ENCODE peak calls at places on chromosomes 3 and 15, in ten cellular contexts. X is stomach, M is uterus, U is lower leg skin, G is adrenal gland, Y is body of pancreas, T is A549, I is Peyer's patch, N is NB4, C is heart left ventricle. Q is an unnamed sample.

GRCh38 chr3:87207500-87207899 is 19.6 kb upstream of the CHMP2B start:
- DNase-seq in X (no peak), M (no peak), U (no peak), G (no peak), Y (no peak), T (peak), I (no peak), N (no peak), C (no peak), Q (no peak)

GRCh38 chr3:42118762-42119361 is 27.7 kb downstream of the TRAK1 start:
- DNase-seq in X (peak), M (no peak), U (no peak), G (no peak), Y (peak), T (peak), I (peak), N (peak), C (peak), Q (no peak)

GRCh38 chr15:42679285-42680141 is 57.4 kb downstream of the CDAN1 start:
- DNase-seq in X (no peak), M (no peak), U (no peak), G (no peak), Y (no peak), T (peak), I (no peak), N (no peak), C (no peak), Q (no peak)

GRCh38 chr15:78422571-78423340 is 15.3 kb upstream of the IREB2 start:
- DNase-seq in X (peak), M (peak), U (peak), G (peak), Y (peak), T (peak), I (peak), N (peak), C (peak), Q (peak)

GRCh38 chr3:120816728-120817127 is 74.2 kb downstream of the GTF2E1 start:
- DNase-seq in X (no peak), M (no peak), U (no peak), G (peak), Y (peak), T (no peak), I (no peak), N (no peak), C (no peak), Q (peak)

GRCh38 chr3:152104847-152105415 is 163.8 kb upstream of the MBNL1 start:
- DNase-seq in X (no peak), M (no peak), U (no peak), G (no peak), Y (no peak), T (no peak), I (no peak), N (peak), C (no peak), Q (no peak)

GRCh38 chr3:30550246-30550645 is 56.2 kb upstream of the TGFBR2 start:
- DNase-seq in X (no peak), M (no peak), U (no peak), G (no peak), Y (no peak), T (peak), I (no peak), N (no peak), C (no peak), Q (no peak)

GRCh38 chr15:69104050-69104750 is 56.2 kb upstream of the GLCE start:
- DNase-seq in X (no peak), M (no peak), U (no peak), G (no peak), Y (no peak), T (no peak), I (no peak), N (no peak), C (no peak), Q (no peak)

GRCh38 chr3:45741742-45742141 is 52.5 kb downstream of the SACM1L start:
- DNase-seq in X (no peak), M (no peak), U (no peak), G (no peak), Y (no peak), T (no peak), I (peak), N (no peak), C (no peak), Q (no peak)

GRCh38 chr3:127565711-127566110 is 24.8 kb downstream of the TPRA1 start:
- DNase-seq in X (no peak), M (no peak), U (no peak), G (no peak), Y (no peak), T (no peak), I (no peak), N (no peak), C (peak), Q (no peak)

DNA sequence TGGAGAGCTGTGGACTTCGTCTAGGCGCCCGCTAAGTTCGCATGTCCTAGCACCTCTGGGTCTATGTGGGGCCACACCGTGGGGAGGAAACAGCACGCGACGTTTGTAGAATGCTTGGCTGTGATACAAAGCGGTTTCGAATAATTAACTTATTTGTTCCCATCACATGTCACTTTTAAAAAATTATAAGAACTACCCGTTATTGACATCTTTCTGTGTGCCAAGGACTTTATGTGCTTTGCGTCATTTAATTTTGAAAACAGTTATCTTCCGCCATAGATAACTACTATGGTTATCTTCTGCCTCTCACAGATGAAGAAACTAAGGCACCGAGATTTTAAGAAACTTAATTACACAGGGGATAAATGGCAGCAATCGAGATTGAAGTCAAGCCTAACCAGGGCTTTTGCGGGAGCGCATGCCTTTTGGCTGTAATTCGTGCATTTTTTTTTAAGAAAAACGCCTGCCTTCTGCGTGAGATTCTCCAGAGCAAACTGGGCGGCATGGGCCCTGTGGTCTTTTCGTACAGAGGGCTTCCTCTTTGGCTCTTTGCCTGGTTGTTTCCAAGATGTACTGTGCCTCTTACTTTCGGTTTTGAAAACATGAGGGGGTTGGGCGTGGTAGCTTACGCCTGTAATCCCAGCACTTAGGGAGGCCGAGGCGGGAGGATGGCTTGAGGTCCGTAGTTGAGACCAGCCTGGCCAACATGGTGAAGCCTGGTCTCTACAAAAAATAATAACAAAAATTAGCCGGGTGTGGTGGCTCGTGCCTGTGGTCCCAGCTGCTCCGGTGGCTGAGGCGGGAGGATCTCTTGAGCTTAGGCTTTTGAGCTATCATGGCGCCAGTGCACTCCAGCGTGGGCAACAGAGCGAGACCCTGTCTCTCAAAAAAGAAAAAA is 1.0 kb downstream of the B2M start:
- DNase-seq in X (peak), M (peak), U (peak), G (peak), Y (peak), T (peak), I (peak), N (peak), C (peak), Q (peak)
- TF ChIP-seq POLR2A in X (no peak), M (peak), U (no peak), G (no peak), Y (no peak), T (no peak), I (peak), N (no peak), C (no peak), Q (no peak)

GRCh38 chr15:88628018-88628673 is 7.0 kb downstream of the AEN start:
- DNase-seq in X (no peak), M (no peak), U (no peak), G (no peak), Y (no peak), T (no peak), I (no peak), N (no peak), C (no peak), Q (no peak)
- TF ChIP-seq POLR2A in X (no peak), M (no peak), U (no peak), G (no peak), Y (no peak), T (no peak), I (no peak), N (no peak), C (no peak), Q (no peak)

DNA sequence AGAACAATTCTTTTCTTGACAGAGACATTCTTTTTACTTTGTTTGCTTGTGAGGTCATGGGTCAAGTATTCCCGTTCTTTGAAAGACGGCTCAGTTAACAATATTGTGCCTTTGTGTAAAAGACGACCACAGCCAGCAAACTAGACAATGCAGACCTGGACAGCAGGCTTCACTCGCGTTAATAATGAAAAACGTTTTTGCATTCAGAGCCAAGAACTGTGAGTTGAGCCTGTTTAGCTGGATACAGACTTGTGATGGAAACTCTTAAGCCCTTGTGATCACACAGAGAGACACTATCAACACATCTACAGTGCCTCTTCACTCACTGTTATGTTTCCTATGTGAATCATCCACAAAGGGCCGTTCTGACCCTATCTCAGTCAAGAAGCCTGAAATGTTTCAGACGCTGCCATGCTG is 37.3 kb upstream of the CMTM7 start:
- DNase-seq in X (no peak), M (no peak), U (no peak), G (no peak), Y (no peak), T (peak), I (no peak), N (no peak), C (no peak), Q (no peak)
- TF ChIP-seq POLR2A in X (no peak), M (no peak), U (no peak), G (no peak), Y (no peak), T (no peak), I (no peak), N (no peak), C (no peak), Q (no peak)

GRCh38 chr3:61537366-61537765 is 24.0 kb upstream of the PTPRG start:
- DNase-seq in X (no peak), M (no peak), U (no peak), G (no peak), Y (no peak), T (no peak), I (no peak), N (no peak), C (no peak), Q (no peak)
- TF ChIP-seq POLR2A in X (no peak), M (no peak), U (no peak), G (no peak), Y (no peak), T (no peak), I (no peak), N (no peak), C (no peak), Q (no peak)

GRCh38 chr15:91841861-91842260 is 11.6 kb upstream of the SLCO3A1 start:
- DNase-seq in X (no peak), M (no peak), U (no peak), G (no peak), Y (no peak), T (no peak), I (no peak), N (no peak), C (no peak), Q (no peak)
- TF ChIP-seq POLR2A in X (no peak), M (no peak), U (no peak), G (no peak), Y (no peak), T (no peak), I (no peak), N (no peak), C (no peak), Q (no peak)

GRCh38 chr3:155805802-155806618 is at the start of gene C3orf33:
- DNase-seq in X (peak), M (peak), U (peak), G (peak), Y (peak), T (peak), I (peak), N (peak), C (peak), Q (peak)
- TF ChIP-seq POLR2A in X (no peak), M (peak), U (no peak), G (no peak), Y (peak), T (peak), I (no peak), N (peak), C (no peak), Q (no peak)

GRCh38 chr15:64093627-64094417 is at the start of gene CIAO2A:
- DNase-seq in X (peak), M (peak), U (peak), G (peak), Y (peak), T (peak), I (peak), N (peak), C (peak), Q (peak)

GRCh38 chr15:64092864-64093626 is 593 bp downstream of the CIAO2A start:
- DNase-seq in X (peak), M (peak), U (no peak), G (peak), Y (peak), T (peak), I (peak), N (peak), C (peak), Q (peak)

GRCh38 chr15:64095431-64095794 is 369 bp upstream of the SNX1 start:
- DNase-seq in X (no peak), M (no peak), U (no peak), G (no peak), Y (no peak), T (no peak), I (no peak), N (no peak), C (no peak), Q (no peak)

GRCh38 chr15:64096486-64097431 is 977 bp downstream of the SNX1 start:
- DNase-seq in X (no peak), M (no peak), U (no peak), G (peak), Y (no peak), T (peak), I (no peak), N (peak), C (no peak), Q (peak)

DNA sequence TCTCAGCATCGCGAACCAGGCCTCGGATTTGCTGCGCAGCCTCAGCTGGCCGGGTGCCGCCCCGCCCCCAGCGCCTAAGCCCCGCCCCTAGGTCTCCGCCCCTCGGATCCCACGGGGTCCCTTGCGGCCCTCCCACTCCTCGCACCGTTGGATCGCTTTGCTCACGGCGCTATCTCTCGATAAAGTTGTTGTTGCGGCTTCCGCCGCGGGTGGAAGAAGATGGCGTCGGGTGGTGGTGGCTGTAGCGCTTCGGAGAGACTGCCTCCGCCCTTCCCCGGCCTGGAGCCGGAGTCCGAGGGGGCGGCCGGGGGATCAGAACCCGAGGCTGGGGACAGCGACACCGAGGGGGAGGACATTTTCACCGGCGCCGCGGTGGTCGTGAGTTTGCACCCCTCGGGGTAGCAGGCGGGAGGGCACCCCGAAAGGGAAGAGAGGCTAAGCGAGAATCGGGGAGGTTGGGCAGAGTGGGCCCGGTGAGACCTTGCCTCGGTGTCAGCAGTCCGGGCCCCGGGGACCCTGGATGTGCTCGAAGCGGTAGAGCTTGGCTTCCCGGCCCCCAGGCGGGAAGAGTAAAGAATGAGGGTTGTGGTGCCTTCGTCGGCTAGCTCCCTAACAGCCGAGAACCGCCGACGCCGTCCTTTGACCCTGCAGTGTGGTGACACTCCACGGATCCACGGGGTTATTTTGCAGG is at the start of gene SNX1:
- DNase-seq in X (peak), M (peak), U (peak), G (peak), Y (peak), T (peak), I (peak), N (peak), C (peak), Q (peak)
- TF ChIP-seq POLR2A in X (peak), M (peak), U (no peak), G (peak), Y (peak), T (peak), I (peak), N (peak), C (no peak), Q (peak)

DNA sequence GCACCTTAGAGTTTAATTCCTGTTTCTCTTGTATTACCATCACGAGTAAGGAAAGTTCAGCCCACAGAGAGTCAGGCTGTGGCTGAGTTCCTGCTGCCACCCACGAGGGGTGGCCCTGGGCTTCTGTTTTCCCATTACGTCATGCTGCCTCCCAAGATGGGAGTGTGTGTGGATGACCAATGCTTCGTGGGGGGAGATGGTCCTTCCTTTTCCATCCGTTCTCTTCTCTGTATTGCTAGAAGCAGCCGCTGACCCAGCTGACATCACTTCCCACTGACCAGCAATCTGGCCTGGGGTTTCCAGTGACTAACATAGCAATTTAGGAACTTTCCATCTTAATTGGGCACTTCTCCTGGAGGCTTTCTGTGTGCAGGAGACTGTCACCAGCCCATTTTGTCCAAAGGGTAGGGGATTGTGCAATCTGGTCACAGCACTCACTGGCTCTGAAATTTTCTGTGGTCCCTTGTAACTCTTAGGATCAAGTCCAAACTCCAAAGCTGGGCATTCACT is 9.3 kb downstream of the IRAK2 start:
- DNase-seq in X (peak), M (peak), U (peak), G (peak), Y (peak), T (peak), I (peak), N (peak), C (no peak), Q (no peak)
- TF ChIP-seq POLR2A in X (no peak), M (no peak), U (no peak), G (no peak), Y (no peak), T (no peak), I (no peak), N (no peak), C (no peak), Q (no peak)

DNA sequence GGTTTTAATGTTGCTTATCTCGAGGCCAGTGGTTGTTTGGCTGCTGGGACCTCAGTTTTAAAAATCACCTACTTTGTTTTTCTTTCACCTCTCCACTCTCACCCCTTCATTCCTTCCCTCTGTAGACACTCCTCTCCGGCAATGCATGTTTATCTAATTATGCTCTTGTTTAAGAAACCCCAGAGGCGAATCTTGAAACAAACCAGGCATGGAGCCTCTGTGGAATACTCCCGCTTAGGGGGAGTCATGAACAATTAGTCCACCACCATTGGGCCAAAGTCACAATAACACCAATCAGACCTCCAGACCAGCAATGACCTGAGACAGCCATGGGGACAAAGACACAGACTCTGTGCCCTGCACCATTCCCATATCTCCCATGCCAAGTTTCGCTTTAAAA is 53.3 kb downstream of the EFCAB12 start:
- DNase-seq in X (no peak), M (no peak), U (no peak), G (no peak), Y (no peak), T (no peak), I (no peak), N (no peak), C (no peak), Q (no peak)
- TF ChIP-seq POLR2A in X (no peak), M (no peak), U (no peak), G (no peak), Y (no peak), T (no peak), I (no peak), N (no peak), C (no peak), Q (no peak)

GRCh38 chr15:35932541-35932940 is 386.6 kb upstream of the DPH6 start:
- DNase-seq in X (no peak), M (no peak), U (no peak), G (no peak), Y (no peak), T (no peak), I (no peak), N (no peak), C (no peak), Q (no peak)

GRCh38 chr15:35933531-35933930 is 387.6 kb upstream of the DPH6 start:
- DNase-seq in X (no peak), M (no peak), U (no peak), G (no peak), Y (no peak), T (no peak), I (no peak), N (no peak), C (no peak), Q (no peak)

GRCh38 chr15:35934383-35935049 is 388.6 kb upstream of the DPH6 start:
- DNase-seq in X (no peak), M (no peak), U (no peak), G (no peak), Y (no peak), T (no peak), I (no peak), N (no peak), C (no peak), Q (no peak)

GRCh38 chr15:35937380-35937779 is 391.4 kb upstream of the DPH6 start:
- DNase-seq in X (no peak), M (no peak), U (no peak), G (no peak), Y (no peak), T (no peak), I (no peak), N (no peak), C (no peak), Q (no peak)

DNA sequence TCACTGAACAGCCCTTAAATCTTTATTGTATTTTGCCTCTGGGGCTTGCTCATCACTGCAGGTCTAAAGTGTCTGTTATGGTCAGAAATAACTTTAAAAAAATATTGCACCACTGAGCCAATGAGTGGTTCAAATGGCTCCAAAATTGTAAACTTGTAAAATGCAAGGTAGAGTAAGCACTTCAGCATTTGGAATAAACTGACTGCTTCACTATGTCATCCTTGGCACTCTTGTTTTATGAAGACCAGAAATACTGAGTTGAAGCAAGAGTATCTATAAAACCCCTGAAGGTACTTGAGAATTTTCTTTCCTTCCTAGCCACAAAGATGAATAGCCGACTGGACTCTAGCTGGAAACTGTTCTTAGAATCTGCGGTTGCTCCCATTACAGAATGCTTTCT is 390.3 kb upstream of the DPH6 start:
- DNase-seq in X (no peak), M (no peak), U (no peak), G (no peak), Y (no peak), T (no peak), I (no peak), N (no peak), C (no peak), Q (no peak)
- TF ChIP-seq POLR2A in X (no peak), M (no peak), U (no peak), G (no peak), Y (no peak), T (no peak), I (no peak), N (no peak), C (no peak), Q (no peak)